ENCODE peak calls at places on chromosomes 7 and 10, in six cellular contexts. M is upper lobe of left lung, T is AG10803, R is prostate gland, Y is brain microvascular endothelial cell, Q is cardiac muscle cell. J is an unnamed sample.

GRCh38 chr7:155570171-155570958 is 24.0 kb upstream of the CNPY1 start:
- DNase-seq in Q (no peak), R (no peak), T (no peak), M (no peak), Y (no peak), J (no peak)

GRCh38 chr7:112084506-112084905 is 121.7 kb downstream of the DOCK4 start:
- DNase-seq in Q (peak; percentile 49), R (no peak), Y (peak; percentile 90), T (peak; percentile 17), M (peak; percentile 35), J (no peak)

GRCh38 chr7:52634996-52635395 is 400.4 kb upstream of the POM121L12 start:
- DNase-seq in M (no peak), Q (no peak), R (no peak), Y (no peak), T (no peak), J (no peak)

GRCh38 chr10:68435803-68436202 is 28.7 kb upstream of the RUFY2 start:
- DNase-seq in Q (no peak), Y (no peak), M (no peak), T (no peak), R (no peak), J (no peak)

GRCh38 chr10:133032976-133033741 is 54.6 kb upstream of the ADGRA1 start:
- DNase-seq in R (no peak), M (no peak), T (no peak), Q (no peak), Y (no peak), J (no peak)

GRCh38 chr7:157549612-157550299 is 213.0 kb downstream of the DNAJB6 start:
- DNase-seq in M (no peak), Q (no peak), Y (no peak), T (no peak), R (no peak), J (no peak)

GRCh38 chr7:15130666-15131541 is 228.4 kb upstream of the DGKB start:
- DNase-seq in R (no peak), T (peak; percentile 39), Q (peak; percentile 49), Y (peak; percentile 6), M (no peak), J (no peak)

GRCh38 chr7:82343716-82344115 is 99.9 kb downstream of the CACNA2D1 start:
- DNase-seq in R (no peak), T (no peak), Y (no peak), Q (no peak), M (no peak), J (no peak)

GRCh38 chr7:72326365-72326764 is 85.8 kb downstream of the CALN1 start:
- DNase-seq in T (no peak), Y (no peak), R (no peak), M (no peak), Q (no peak), J (no peak)

GRCh38 chr7:23662124-23662982 is 17.6 kb upstream of the FAM221A start:
- DNase-seq in Y (no peak), Q (peak; percentile 51), T (peak; percentile 24), M (no peak), R (no peak), J (no peak)

GRCh38 chr10:84328303-84329093 is at the start of gene CCSER2:
- DNase-seq in Q (peak; percentile 97), Y (peak; percentile 96), R (peak; percentile 95), M (peak; percentile 99), T (peak; percentile 88), J (peak; percentile 96)

GRCh38 chr7:121204537-121204936 is 124.3 kb upstream of the WNT16 start:
- DNase-seq in R (no peak), Q (no peak), Y (no peak), T (peak; percentile 25), M (no peak), J (no peak)

GRCh38 chr10:12949248-12949647 is 52.3 kb downstream of the CCDC3 start:
- DNase-seq in R (no peak), M (no peak), T (no peak), Y (no peak), Q (no peak), J (no peak)
- TF ChIP-seq CTCF in R (no peak), M (no peak), T (no peak), Y (peak; percentile 36), Q (peak; percentile 24), J (peak; percentile 32)

GRCh38 chr10:50990568-50991495 is 83.5 kb upstream of the PRKG1 start:
- DNase-seq in M (peak; percentile 71), R (no peak), T (peak; percentile 92), Y (peak; percentile 92), Q (peak; percentile 90), J (no peak)

GRCh38 chr10:50991496-50992355 is 82.6 kb upstream of the PRKG1 start:
- DNase-seq in T (peak; percentile 78), Q (peak; percentile 78), M (peak; percentile 59), Y (peak; percentile 59), R (peak; percentile 10), J (peak; percentile 72)

GRCh38 chr10:50987934-50988333 is 86.4 kb upstream of the PRKG1 start:
- DNase-seq in Y (no peak), R (no peak), Q (no peak), T (no peak), M (no peak), J (no peak)

GRCh38 chr10:50992356-50992866 is 81.9 kb upstream of the PRKG1 start:
- DNase-seq in Q (peak; percentile 56), M (no peak), T (peak; percentile 48), R (no peak), Y (no peak), J (no peak)

GRCh38 chr10:50988792-50989191 is 85.5 kb upstream of the PRKG1 start:
- DNase-seq in Y (no peak), M (no peak), R (no peak), Q (peak; percentile 64), T (peak; percentile 59), J (no peak)
- TF ChIP-seq CTCF in Y (no peak), M (peak; percentile 33), R (no peak), Q (peak; percentile 46), T (peak; percentile 67), J (peak; percentile 72)

DNA sequence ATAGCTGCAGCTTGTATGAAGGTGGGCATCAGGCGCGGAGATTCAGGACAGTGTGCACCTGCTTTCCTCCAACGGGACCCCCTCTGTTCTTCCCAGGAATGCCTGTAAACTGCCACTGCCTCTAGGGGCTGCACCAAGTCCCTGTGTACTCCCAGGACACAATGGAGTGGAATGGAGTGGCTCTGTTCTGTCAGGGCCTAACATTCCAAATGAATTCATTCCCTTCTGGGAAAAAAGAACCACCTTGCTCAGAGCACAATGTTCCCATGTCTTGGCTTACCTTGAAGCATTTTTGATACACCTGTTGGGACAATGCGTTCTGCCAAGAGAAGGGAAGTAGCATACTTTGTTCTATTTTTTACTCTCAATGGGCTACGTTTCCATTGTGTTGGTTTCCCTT is 339.4 kb downstream of the FRMD4A start:
- DNase-seq in Y (no peak), Q (no peak), M (no peak), T (no peak), R (peak; percentile 24), J (no peak)
- TF ChIP-seq CTCF in Y (peak; percentile 38), Q (no peak), M (no peak), T (no peak), R (no peak), J (no peak)

DNA sequence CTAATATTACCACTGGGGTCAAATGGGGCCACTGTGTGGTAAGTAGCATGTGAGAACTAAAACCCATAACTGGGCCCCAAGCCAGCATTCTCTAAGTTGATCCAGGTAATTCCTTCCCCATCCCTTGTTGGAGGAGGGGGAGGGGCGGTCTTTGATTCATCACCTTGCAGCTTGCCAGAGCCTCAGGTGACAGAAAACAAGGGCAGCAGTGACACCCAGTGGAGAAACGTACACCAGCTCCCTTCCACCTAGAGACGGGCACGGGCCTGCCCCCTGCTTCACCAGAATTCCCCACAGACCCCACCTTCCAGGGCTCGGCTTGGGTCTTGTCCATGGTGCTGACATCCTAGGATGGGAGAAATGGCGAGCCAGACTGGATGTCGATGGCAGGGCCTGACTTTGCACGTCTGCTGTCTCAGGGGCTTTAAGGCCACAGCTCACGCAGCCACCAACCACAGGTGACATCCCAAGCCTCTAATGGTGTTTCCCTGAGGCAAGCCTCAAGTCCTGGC is 102.0 kb downstream of the STRA8 start:
- DNase-seq in M (peak; percentile 51), T (peak; percentile 3), Y (peak; percentile 22), R (peak; percentile 29), Q (peak; percentile 80), J (peak; percentile 80)
- TF ChIP-seq CTCF in M (no peak), T (peak; percentile 18), Y (peak; percentile 71), R (no peak), Q (peak; percentile 57), J (peak; percentile 69)

DNA sequence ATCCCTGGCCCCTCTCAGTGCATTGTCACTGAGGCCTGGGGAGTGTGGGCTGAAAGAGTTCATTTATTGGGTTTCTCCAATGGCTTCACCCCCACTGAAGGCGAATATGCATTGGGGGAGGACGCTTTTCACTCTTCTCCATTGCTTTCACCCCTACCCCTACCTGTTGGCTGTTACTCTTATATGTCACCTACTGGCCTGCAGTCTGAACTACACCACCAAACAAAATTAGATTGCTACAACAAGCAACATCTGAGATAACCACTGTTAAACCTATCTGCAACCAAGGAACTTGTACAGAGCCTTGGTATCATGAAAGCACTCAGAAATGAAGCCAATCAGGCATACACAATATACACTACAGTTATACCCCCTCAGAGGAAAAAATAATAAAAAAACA is 203.7 kb downstream of the REEP3 start:
- DNase-seq in Y (no peak), R (no peak), M (no peak), Q (no peak), T (no peak), J (no peak)
- TF ChIP-seq CTCF in Y (peak; percentile 29), R (no peak), M (no peak), Q (no peak), T (no peak), J (peak; percentile 44)

GRCh38 chr7:22281481-22281880 is 75.5 kb downstream of the RAPGEF5 start:
- DNase-seq in M (no peak), Q (no peak), T (no peak), R (no peak), Y (no peak), J (no peak)
- TF ChIP-seq CTCF in M (no peak), Q (no peak), T (no peak), R (no peak), Y (no peak), J (no peak)

DNA sequence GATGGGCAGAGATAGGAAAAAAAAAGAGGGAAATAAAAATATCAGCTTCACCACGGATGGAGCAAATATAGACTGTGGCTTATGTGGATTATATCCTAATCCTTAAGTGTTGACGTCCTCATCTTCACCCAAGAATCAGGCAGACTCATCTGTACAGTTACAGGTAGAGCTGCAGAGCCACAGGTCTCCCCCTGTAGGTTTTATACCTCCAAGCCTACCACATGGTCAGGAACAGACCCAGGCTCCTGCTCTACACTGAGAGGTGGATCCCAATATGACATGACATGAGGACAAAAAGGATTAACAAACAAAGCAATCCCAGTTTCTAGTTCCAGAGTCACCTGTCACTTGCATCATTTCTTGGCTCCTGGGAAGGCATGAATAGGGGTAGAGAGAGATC is 400.8 kb downstream of the SEMA3D start:
- DNase-seq in T (no peak), R (no peak), M (no peak), Q (no peak), Y (no peak), J (no peak)
- TF ChIP-seq CTCF in T (no peak), R (no peak), M (no peak), Q (no peak), Y (no peak), J (no peak)